ENCODE peak calls at places on chromosomes 1 and 21, in four cellular contexts. One of them, this sample, is unnamed.

GRCh38 chr1:21344750-21345443 is 54.6 kb upstream of the ECE1 start:
- DNase-seq in K562: no peak
- DNase-seq in HepG2: no peak
- DNase-seq in H1: no peak
- DNase-seq in this sample: peak; percentile 40

GRCh38 chr1:210801501-210801900 is 332.4 kb downstream of the KCNH1 start:
- DNase-seq in K562: no peak
- DNase-seq in H1: no peak
- DNase-seq in HepG2: no peak
- DNase-seq in this sample: no peak

GRCh38 chr1:226949401-226949800 is 9.3 kb downstream of the COQ8A start:
- DNase-seq in K562: no peak
- DNase-seq in HepG2: no peak
- DNase-seq in H1: no peak
- DNase-seq in this sample: no peak

GRCh38 chr1:29197590-29197924 is 15.9 kb upstream of the SRSF4 start:
- DNase-seq in K562: peak; percentile 71
- DNase-seq in HepG2: peak; percentile 60
- DNase-seq in H1: no peak
- DNase-seq in this sample: peak; percentile 27

GRCh38 chr21:44755227-44755626 is 43.9 kb upstream of the TSPEAR start:
- DNase-seq in HepG2: peak; percentile 16
- DNase-seq in H1: no peak
- DNase-seq in K562: peak; percentile 43
- DNase-seq in this sample: no peak

GRCh38 chr1:38746413-38746812 is 113.2 kb downstream of the RRAGC start:
- DNase-seq in HepG2: no peak
- DNase-seq in K562: no peak
- DNase-seq in H1: no peak
- DNase-seq in this sample: no peak

GRCh38 chr1:111204211-111204883 is 3.9 kb upstream of the DENND2D start:
- DNase-seq in H1: no peak
- DNase-seq in K562: no peak
- DNase-seq in HepG2: no peak
- DNase-seq in this sample: no peak

GRCh38 chr1:224096773-224097172 is 17.1 kb upstream of the FBXO28 start:
- DNase-seq in HepG2: no peak
- DNase-seq in H1: no peak
- DNase-seq in K562: no peak
- DNase-seq in this sample: no peak

GRCh38 chr1:71796044-71796443 is 486.3 kb downstream of the NEGR1 start:
- DNase-seq in K562: no peak
- DNase-seq in HepG2: no peak
- DNase-seq in H1: no peak
- DNase-seq in this sample: no peak

GRCh38 chr21:35259452-35259851 is 210.3 kb upstream of the RUNX1 start:
- DNase-seq in H1: no peak
- DNase-seq in K562: no peak
- DNase-seq in HepG2: no peak
- DNase-seq in this sample: no peak

GRCh38 chr1:41328780-41329640 is 32.2 kb upstream of the FOXO6 start:
- DNase-seq in HepG2: no peak
- DNase-seq in K562: no peak
- DNase-seq in H1: no peak
- DNase-seq in this sample: no peak

GRCh38 chr1:231844986-231845502 is 218.5 kb downstream of the DISC1 start:
- DNase-seq in H1: no peak
- DNase-seq in K562: no peak
- DNase-seq in HepG2: no peak
- DNase-seq in this sample: no peak

GRCh38 chr1:31004231-31004621 is 61.3 kb downstream of the PUM1 start:
- DNase-seq in K562: no peak
- DNase-seq in H1: no peak
- DNase-seq in HepG2: no peak
- DNase-seq in this sample: no peak

GRCh38 chr21:27812279-27812678 is 845.4 kb upstream of the ADAMTS5 start:
- DNase-seq in K562: no peak
- DNase-seq in HepG2: no peak
- DNase-seq in H1: no peak
- DNase-seq in this sample: no peak

GRCh38 chr1:19643602-19644419 is at the start of gene NBL1:
- DNase-seq in H1: no peak
- DNase-seq in HepG2: no peak
- DNase-seq in K562: peak; percentile 69
- DNase-seq in this sample: no peak

GRCh38 chr1:25247024-25247828 is at the start of gene RSRP1:
- DNase-seq in K562: peak; percentile 100
- DNase-seq in H1: peak; percentile 96
- DNase-seq in HepG2: peak; percentile 96
- DNase-seq in this sample: peak; percentile 99

GRCh38 chr1:181099152-181100014 is 10.9 kb downstream of the IER5 start:
- DNase-seq in HepG2: no peak
- DNase-seq in K562: no peak
- DNase-seq in H1: no peak
- DNase-seq in this sample: no peak

GRCh38 chr1:91877574-91878208 is 8.3 kb downstream of the TGFBR3 start:
- DNase-seq in HepG2: no peak
- DNase-seq in H1: no peak
- DNase-seq in K562: no peak
- DNase-seq in this sample: no peak

GRCh38 chr1:147849097-147849873 is 53.3 kb upstream of the GJA8 start:
- DNase-seq in HepG2: no peak
- DNase-seq in H1: no peak
- DNase-seq in K562: no peak
- DNase-seq in this sample: no peak

GRCh38 chr1:183267646-183268431 is 81.8 kb downstream of the LAMC2 start:
- DNase-seq in HepG2: no peak
- DNase-seq in K562: no peak
- DNase-seq in H1: no peak
- DNase-seq in this sample: no peak

GRCh38 chr1:94590203-94591137 is 48.9 kb upstream of the F3 start:
- DNase-seq in K562: no peak
- DNase-seq in HepG2: no peak
- DNase-seq in H1: no peak
- DNase-seq in this sample: no peak

GRCh38 chr1:90502696-90503095 is 214.4 kb downstream of the BARHL2 start:
- DNase-seq in HepG2: no peak
- DNase-seq in H1: no peak
- DNase-seq in K562: no peak
- DNase-seq in this sample: no peak

GRCh38 chr1:196557797-196558196 is 50.4 kb downstream of the KCNT2 start:
- DNase-seq in K562: no peak
- DNase-seq in H1: no peak
- DNase-seq in HepG2: no peak
- DNase-seq in this sample: no peak

GRCh38 chr1:2259668-2260392 is 31.7 kb downstream of the SKI start:
- DNase-seq in HepG2: no peak
- DNase-seq in H1: no peak
- DNase-seq in K562: no peak
- DNase-seq in this sample: no peak

GRCh38 chr1:208179303-208179702 is 64.9 kb downstream of the PLXNA2 start:
- DNase-seq in H1: no peak
- DNase-seq in K562: peak; percentile 48
- DNase-seq in HepG2: no peak
- DNase-seq in this sample: no peak

GRCh38 chr1:210482936-210483642 is 154.4 kb downstream of the HHAT start:
- DNase-seq in K562: no peak
- DNase-seq in H1: no peak
- DNase-seq in HepG2: no peak
- DNase-seq in this sample: no peak

GRCh38 chr1:184191181-184191601 is 139.7 kb downstream of the TSEN15 start:
- DNase-seq in HepG2: no peak
- DNase-seq in K562: no peak
- DNase-seq in H1: no peak
- DNase-seq in this sample: no peak

GRCh38 chr1:242435200-242435599 is 89.3 kb downstream of the PLD5 start:
- DNase-seq in K562: no peak
- DNase-seq in HepG2: no peak
- DNase-seq in H1: no peak
- DNase-seq in this sample: no peak

GRCh38 chr1:182620924-182621585 is 16.9 kb upstream of the RGS16 start:
- DNase-seq in HepG2: no peak
- DNase-seq in H1: no peak
- DNase-seq in K562: no peak
- DNase-seq in this sample: no peak

GRCh38 chr1:213883618-213884017 is 104.2 kb upstream of the PROX1 start:
- DNase-seq in K562: no peak
- DNase-seq in H1: no peak
- DNase-seq in HepG2: no peak
- DNase-seq in this sample: no peak

GRCh38 chr1:26278303-26278702 is 1.6 kb upstream of the SH3BGRL3 start:
- DNase-seq in H1: no peak
- DNase-seq in HepG2: no peak
- DNase-seq in K562: peak; percentile 20
- DNase-seq in this sample: no peak

GRCh38 chr1:118366296-118366695 is 181.3 kb upstream of the SPAG17 start:
- DNase-seq in HepG2: no peak
- DNase-seq in K562: no peak
- DNase-seq in H1: no peak
- DNase-seq in this sample: no peak

DNA sequence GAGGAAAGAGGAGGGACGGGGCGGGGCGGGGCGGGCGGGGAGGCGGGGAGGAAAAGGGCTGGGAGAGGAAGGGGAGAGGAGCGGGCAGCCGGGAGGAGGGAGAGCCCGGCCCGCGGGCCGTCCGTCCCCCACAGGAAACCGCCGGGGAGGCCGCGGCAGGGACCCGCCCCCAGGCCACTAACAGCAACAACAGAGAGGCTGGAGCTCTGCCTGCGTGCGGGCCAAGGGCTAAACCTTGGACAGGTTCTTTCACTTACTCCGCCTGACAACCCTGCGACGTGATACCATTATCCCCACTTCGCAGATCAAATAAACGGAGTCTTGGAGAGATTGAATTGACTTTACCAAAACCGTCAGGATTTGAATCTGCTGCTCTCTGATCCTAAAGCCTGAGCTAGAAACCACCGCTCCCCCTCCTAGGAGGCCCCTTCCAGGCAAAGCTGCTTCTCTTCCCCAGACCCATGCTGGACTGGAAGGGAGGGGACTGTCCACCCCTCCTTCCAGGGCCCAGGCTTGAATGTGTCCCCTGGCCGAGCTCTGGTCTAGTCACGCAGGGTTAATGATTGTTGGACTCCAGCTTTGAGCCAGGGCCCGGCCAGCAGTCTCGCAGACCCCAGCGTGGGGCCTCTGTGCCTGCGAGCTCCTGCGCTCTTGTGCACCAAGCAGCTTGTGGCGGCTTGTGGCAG is at the start of gene EVA1B:
- DNase-seq in K562: peak; percentile 89
- DNase-seq in H1: no peak
- DNase-seq in HepG2: peak; percentile 88
- DNase-seq in this sample: peak; percentile 74
- TF ChIP-seq JUN in K562: no peak
- TF ChIP-seq JUN in H1: no peak
- TF ChIP-seq JUN in HepG2: no peak
- TF ChIP-seq JUN in this sample: no peak

DNA sequence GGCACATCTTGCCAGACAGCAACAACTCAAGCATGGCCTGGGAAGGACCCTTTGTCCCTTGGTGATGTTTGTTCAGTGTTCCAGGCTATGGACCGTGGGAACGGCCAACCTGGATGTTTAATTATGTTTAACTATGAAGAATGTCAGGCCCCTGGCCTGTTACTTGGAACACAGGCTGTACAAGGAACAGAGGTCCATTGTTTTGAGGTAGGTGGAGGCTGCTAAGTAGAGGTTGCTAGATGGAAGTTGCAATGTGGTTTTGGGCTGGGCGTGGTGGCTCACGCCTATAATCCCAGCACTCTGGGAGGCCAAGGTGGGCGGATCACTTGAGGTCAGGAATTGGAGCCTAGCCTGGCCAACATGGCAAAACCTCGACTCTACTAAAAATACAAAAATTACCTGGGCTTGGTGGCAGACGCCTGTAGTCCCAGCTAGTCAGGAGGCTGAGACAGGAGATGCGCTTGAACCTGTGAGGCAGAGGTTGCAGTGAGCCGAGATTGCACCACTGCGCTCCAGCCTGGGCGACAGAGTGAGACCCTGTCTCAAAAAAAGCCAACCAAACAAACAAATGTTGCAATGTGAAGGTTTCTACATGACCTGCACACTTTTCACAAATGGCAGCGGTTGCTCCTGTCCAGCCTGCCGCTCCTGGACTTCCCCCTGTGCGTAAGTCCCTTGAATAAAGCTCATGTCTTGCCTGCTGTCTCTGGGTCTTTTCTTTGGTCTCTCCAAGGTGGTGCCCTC is 2.5 kb upstream of the LEFTY1 start:
- DNase-seq in H1: no peak
- DNase-seq in HepG2: peak; percentile 91
- DNase-seq in K562: no peak
- DNase-seq in this sample: no peak
- TF ChIP-seq ATF2 in H1: no peak
- TF ChIP-seq ATF2 in HepG2: no peak
- TF ChIP-seq ATF2 in K562: no peak
- TF ChIP-seq ATF2 in this sample: no peak

DNA sequence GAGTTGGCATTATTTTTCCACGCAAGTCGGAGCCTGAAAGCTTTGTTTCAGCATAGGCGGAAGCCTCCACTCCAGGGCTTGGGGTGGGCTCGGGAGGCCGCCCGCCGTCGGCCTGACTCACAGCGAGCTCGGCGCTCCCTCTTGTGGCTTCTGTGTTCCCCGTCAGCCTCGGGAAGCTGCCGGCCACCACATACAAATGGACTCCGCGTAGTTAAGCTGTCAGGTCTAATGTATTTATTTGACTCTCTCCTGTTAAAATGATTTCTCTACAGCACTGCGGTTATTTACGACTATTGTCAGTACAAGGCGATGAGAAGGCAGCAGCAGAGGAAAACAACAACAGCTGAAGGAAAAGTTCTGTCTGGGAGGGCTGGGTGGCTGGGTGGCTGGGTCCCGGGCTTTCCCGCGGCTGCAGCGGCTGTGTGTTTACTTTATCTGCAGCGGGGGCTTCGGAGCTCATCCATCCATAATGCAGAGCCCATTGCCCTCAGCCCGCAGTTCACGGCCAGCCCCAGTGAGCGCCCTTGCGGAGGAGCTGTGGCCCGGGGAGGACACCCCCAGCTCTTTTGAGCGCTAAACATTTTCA is 375.7 kb upstream of the CAMK1G start:
- DNase-seq in K562: peak; percentile 60
- DNase-seq in H1: peak; percentile 62
- DNase-seq in HepG2: peak; percentile 24
- DNase-seq in this sample: peak; percentile 83
- TF ChIP-seq CTCF in K562: peak; percentile 72
- TF ChIP-seq CTCF in H1: peak; percentile 91
- TF ChIP-seq CTCF in HepG2: peak; percentile 83
- TF ChIP-seq CTCF in this sample: peak; percentile 50

GRCh38 chr1:22816063-22816775 is 105.6 kb downstream of the EPHB2 start:
- DNase-seq in HepG2: no peak
- DNase-seq in H1: no peak
- DNase-seq in K562: no peak
- DNase-seq in this sample: no peak

GRCh38 chr1:22815043-22815365 is 104.4 kb downstream of the EPHB2 start:
- DNase-seq in K562: no peak
- DNase-seq in HepG2: no peak
- DNase-seq in H1: no peak
- DNase-seq in this sample: no peak

GRCh38 chr1:22814176-22815042 is 103.8 kb downstream of the EPHB2 start:
- DNase-seq in H1: no peak
- DNase-seq in K562: no peak
- DNase-seq in HepG2: no peak
- DNase-seq in this sample: no peak

GRCh38 chr1:22816803-22817202 is 106.2 kb downstream of the EPHB2 start:
- DNase-seq in HepG2: no peak
- DNase-seq in K562: no peak
- DNase-seq in H1: no peak
- DNase-seq in this sample: no peak

GRCh38 chr1:22815421-22816062 is 104.9 kb downstream of the EPHB2 start:
- DNase-seq in H1: no peak
- DNase-seq in K562: no peak
- DNase-seq in HepG2: no peak
- DNase-seq in this sample: no peak
- TF ChIP-seq JUN in H1: no peak
- TF ChIP-seq JUN in K562: no peak
- TF ChIP-seq JUN in HepG2: no peak
- TF ChIP-seq JUN in this sample: no peak

This sample was measured in WTC11.